ENCODE peak calls at places on chromosomes 3 and 15, in six cellular contexts. U, C, E, V, N and G are unnamed samples.

GRCh38 chr15:69209661-69210060 is 49.2 kb downstream of the GLCE start:
- DNase-seq in E (no peak), V (no peak), U (no peak), C (no peak), N (no peak), G (no peak)

GRCh38 chr3:25007974-25008658 is 419.9 kb upstream of the RARB start:
- DNase-seq in U (no peak), V (no peak), N (no peak), E (no peak), C (no peak), G (no peak)

GRCh38 chr3:143775401-143775970 is 72.8 kb downstream of the SLC9A9 start:
- DNase-seq in V (no peak), C (no peak), N (no peak), U (no peak), E (no peak), G (no peak)

GRCh38 chr15:99430881-99431401 is 134.8 kb upstream of the MEF2A start:
- DNase-seq in N (no peak), V (no peak), U (peak; percentile 4), E (peak; percentile 39), C (no peak), G (no peak)

GRCh38 chr3:119796785-119797184 is 14.9 kb downstream of the NR1I2 start:
- DNase-seq in C (no peak), V (peak; percentile 26), E (no peak), N (no peak), U (no peak), G (no peak)

GRCh38 chr15:27675571-27675970 is 423.5 kb downstream of the OCA2 start:
- DNase-seq in E (no peak), C (no peak), N (no peak), V (no peak), U (no peak), G (no peak)

GRCh38 chr3:160801386-160802118 is 45.5 kb downstream of the PPM1L start:
- DNase-seq in C (no peak), E (peak; percentile 49), V (peak; percentile 74), U (peak; percentile 37), N (no peak), G (no peak)

GRCh38 chr3:73409405-73409804 is 215.3 kb downstream of the PDZRN3 start:
- DNase-seq in N (no peak), V (no peak), E (no peak), U (no peak), C (no peak), G (no peak)

GRCh38 chr3:120622870-120623718 is 27.0 kb downstream of the NDUFB4 start:
- DNase-seq in U (no peak), E (no peak), C (no peak), V (no peak), N (peak; percentile 77), G (no peak)

GRCh38 chr15:54014067-54014466 is 35.8 kb downstream of the UNC13C start:
- DNase-seq in E (no peak), C (no peak), V (no peak), U (no peak), N (no peak), G (no peak)

GRCh38 chr15:69031013-69032001 is 16.8 kb downstream of the NOX5 start:
- DNase-seq in N (peak; percentile 92), V (no peak), C (peak; percentile 17), E (peak; percentile 78), U (peak; percentile 33), G (no peak)

GRCh38 chr3:64216706-64217105 is 8.6 kb downstream of the PRICKLE2 start:
- DNase-seq in E (no peak), C (no peak), U (no peak), V (no peak), N (no peak), G (no peak)

GRCh38 chr3:128496602-128497304 is 3.8 kb upstream of the GATA2 start:
- DNase-seq in C (no peak), U (peak; percentile 27), N (peak; percentile 74), V (no peak), E (no peak), G (no peak)

GRCh38 chr15:77607111-77607893 is 25.4 kb downstream of the LINGO1 start:
- DNase-seq in V (no peak), N (peak; percentile 72), E (no peak), U (no peak), C (no peak), G (no peak)

GRCh38 chr3:107431048-107431297 is 53.7 kb downstream of the CCDC54 start:
- DNase-seq in V (peak; percentile 59), N (peak; percentile 83), U (no peak), C (no peak), E (no peak), G (no peak)

GRCh38 chr15:39666671-39667070 is 85.8 kb downstream of the THBS1 start:
- DNase-seq in V (no peak), C (no peak), N (no peak), E (no peak), U (no peak), G (no peak)

GRCh38 chr15:83287541-83288027 is 3.1 kb upstream of the BNC1 start:
- DNase-seq in V (no peak), U (no peak), E (no peak), N (peak; percentile 59), C (no peak), G (no peak)

GRCh38 chr3:33826688-33827087 is 28.3 kb downstream of the PDCD6IP start:
- DNase-seq in C (no peak), E (no peak), V (no peak), U (no peak), N (no peak), G (no peak)

GRCh38 chr3:27639271-27639670 is 82.9 kb downstream of the EOMES start:
- DNase-seq in N (no peak), E (no peak), C (no peak), U (no peak), V (no peak), G (no peak)

GRCh38 chr3:153338487-153338886 is 176.5 kb downstream of the RAP2B start:
- DNase-seq in N (no peak), V (no peak), E (no peak), C (no peak), U (no peak), G (no peak)

GRCh38 chr3:160676547-160677303 is at the start of gene ARL14:
- DNase-seq in C (peak; percentile 55), N (peak; percentile 59), E (no peak), U (no peak), V (no peak), G (no peak)

GRCh38 chr3:11349466-11349865 is 77.3 kb downstream of the ATG7 start:
- DNase-seq in V (no peak), U (no peak), C (no peak), N (no peak), E (no peak), G (no peak)

GRCh38 chr3:188598872-188599271 is 444.9 kb downstream of the LPP start:
- DNase-seq in N (no peak), U (no peak), E (no peak), V (no peak), C (no peak), G (no peak)

GRCh38 chr15:100525894-100526512 is 2.7 kb downstream of the CERS3 start:
- DNase-seq in E (no peak), N (no peak), U (peak; percentile 68), C (peak; percentile 66), V (no peak), G (no peak)

GRCh38 chr15:66815322-66815721 is 113.3 kb downstream of the SMAD6 start:
- DNase-seq in C (no peak), U (no peak), V (no peak), N (no peak), E (no peak), G (no peak)

GRCh38 chr3:134370611-134371451 is 3.4 kb downstream of the AMOTL2 start:
- DNase-seq in V (no peak), E (no peak), U (no peak), C (no peak), N (peak; percentile 67), G (no peak)
- H3K4me1 ChIP-seq in V (peaks cover 78% of the 10 kb centered on the region), E (peaks cover 74% of the 10 kb centered on the region), U (peaks cover 75% of the 10 kb centered on the region), C (peaks cover 81% of the 10 kb centered on the region), N (peaks cover 58% of the 10 kb centered on the region), G (peaks cover 8% of the 10 kb centered on the region)

GRCh38 chr15:93035092-93035915 is 53.7 kb downstream of the RGMA start:
- DNase-seq in V (no peak), C (peak; percentile 9), U (no peak), E (no peak), N (no peak), G (no peak)

GRCh38 chr15:93038064-93038705 is 50.8 kb downstream of the RGMA start:
- DNase-seq in N (no peak), E (peak; percentile 24), C (no peak), U (no peak), V (no peak), G (no peak)

GRCh38 chr15:93037341-93038063 is 51.5 kb downstream of the RGMA start:
- DNase-seq in C (no peak), V (peak; percentile 74), N (peak; percentile 65), U (peak; percentile 69), E (peak; percentile 78), G (no peak)

GRCh38 chr15:93035953-93036810 is 52.8 kb downstream of the RGMA start:
- DNase-seq in N (peak; percentile 83), C (peak; percentile 58), V (no peak), U (peak; percentile 35), E (peak; percentile 45), G (peak; percentile 18)

DNA sequence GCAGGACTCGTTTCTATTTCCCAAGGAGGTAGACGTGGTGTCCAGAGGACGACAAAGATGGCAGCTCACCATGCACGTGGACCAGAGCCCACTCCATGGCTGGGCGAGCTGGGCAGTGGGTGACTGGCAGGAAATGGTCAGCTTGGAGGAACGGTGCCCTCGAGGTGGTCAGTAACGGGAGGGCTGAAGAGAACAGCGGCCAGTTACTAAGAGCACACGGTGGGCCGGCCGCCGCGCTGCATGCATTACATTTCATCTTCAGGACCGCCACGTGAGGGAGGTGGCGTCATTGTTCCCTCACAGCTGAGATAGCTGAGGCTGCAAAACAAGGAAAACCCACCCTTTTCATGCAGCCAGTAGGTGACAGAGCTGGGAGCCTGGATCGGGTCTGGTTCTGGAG is 52.1 kb downstream of the RGMA start:
- DNase-seq in E (no peak), U (no peak), N (no peak), V (no peak), C (no peak), G (no peak)
- H3K27ac ChIP-seq in E (no peak overlapping the region), U (peak overlapping the region; percentile 57), N (peak overlapping the region; percentile 88), V (peak overlapping the region; percentile 42), C (no peak overlapping the region), G (no peak overlapping the region)

DNA sequence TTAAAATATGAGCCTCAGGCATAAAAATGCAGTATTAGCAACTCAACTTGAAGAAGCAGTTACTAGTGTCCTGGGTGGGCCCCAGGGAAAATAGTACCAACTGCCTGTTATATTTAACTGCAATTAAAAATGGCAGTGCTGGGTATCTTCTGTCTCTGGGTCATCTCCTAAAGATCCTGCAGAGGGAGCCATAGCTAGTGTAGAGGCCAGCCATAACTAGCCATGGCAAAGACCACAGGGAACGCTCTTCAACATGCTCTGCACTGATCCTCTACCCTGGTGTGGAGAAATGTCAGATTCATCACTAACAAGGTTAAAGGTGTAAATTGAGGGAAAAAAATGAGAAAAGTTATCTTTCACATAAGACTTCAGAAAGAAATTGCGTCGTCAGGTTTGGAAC is 181.3 kb downstream of the SNRPN start:
- DNase-seq in V (no peak), U (no peak), C (no peak), N (peak; percentile 61), E (no peak), G (no peak)
- H3K9me3 ChIP-seq in V (no peaks in the 10 kb centered on the region), U (no peaks in the 10 kb centered on the region), C (no peaks in the 10 kb centered on the region), N (peaks cover 17% of the 10 kb centered on the region), E (no peaks in the 10 kb centered on the region), G (peaks cover 9% of the 10 kb centered on the region)

GRCh38 chr3:104819333-104819732 is 547.4 kb upstream of the ALCAM start:
- DNase-seq in C (no peak), V (no peak), N (no peak), U (no peak), E (no peak), G (no peak)
- H3K4me1 ChIP-seq in C (no peaks in the 10 kb centered on the region), V (no peaks in the 10 kb centered on the region), N (no peaks in the 10 kb centered on the region), U (no peaks in the 10 kb centered on the region), E (no peaks in the 10 kb centered on the region), G (no peaks in the 10 kb centered on the region)